ENCODE peak calls at places on chromosomes 3 and 15, in eight cellular contexts. P is upper lobe of right lung; C is effector memory CD8-positive, alpha-beta T cell; M is activated T-helper 1 cell treated with anti-CD3 and anti-CD28 coated beads, Interleukin-2, amount 50 U/mL, for 16 hours; X is body of pancreas; N is T47D; F is stimulated activated CD4-positive, alpha-beta T cell treated with anti-CD3 and anti-CD28 coated beads, Interleukin-1b, Interleukin-23, amount 100 ng/mL, for 1 hour; L is pons. T is an unnamed sample.

GRCh38 chr3:99647081-99647480 is 8.7 kb downstream of the COL8A1 start:
- DNase-seq in X (no peak), C (no peak), F (no peak), N (no peak), P (no peak), L (no peak), M (no peak), T (no peak)

GRCh38 chr15:57872281-57873010 is 165.9 kb downstream of the POLR2M start:
- DNase-seq in N (no peak), M (no peak), P (no peak), F (no peak), X (no peak), L (no peak), C (no peak), T (no peak)

GRCh38 chr3:123104550-123104949 is 37.7 kb downstream of the PDIA5 start:
- DNase-seq in M (no peak), N (no peak), X (no peak), F (no peak), C (no peak), L (no peak), P (no peak), T (no peak)

GRCh38 chr3:89266074-89266473 is 158.7 kb downstream of the EPHA3 start:
- DNase-seq in C (no peak), M (no peak), L (no peak), F (no peak), X (no peak), N (no peak), P (no peak), T (no peak)

GRCh38 chr15:47507221-47507985 is 209.9 kb upstream of the SEMA6D start:
- DNase-seq in F (no peak), N (no peak), C (no peak), X (no peak), L (no peak), P (no peak), M (no peak), T (no peak)

GRCh38 chr3:181279239-181279565 is 289.7 kb upstream of the DNAJC19 start:
- DNase-seq in N (no peak), P (no peak), F (no peak), C (no peak), M (no peak), X (no peak), L (peak), T (no peak)

GRCh38 chr3:14141144-14141543 is 16.3 kb downstream of the TMEM43 start:
- DNase-seq in P (no peak), F (no peak), L (no peak), N (no peak), C (no peak), X (no peak), M (no peak), T (peak)

GRCh38 chr3:66144792-66145733 is 75.7 kb upstream of the SLC25A26 start:
- DNase-seq in L (no peak), C (no peak), P (no peak), M (no peak), F (no peak), N (no peak), X (no peak), T (no peak)

GRCh38 chr3:154955907-154956533 is 124.1 kb upstream of the MME start:
- DNase-seq in L (no peak), C (no peak), M (no peak), P (no peak), X (no peak), F (no peak), N (no peak), T (peak)

GRCh38 chr3:135865085-135865484 is 100.4 kb upstream of the PPP2R3A start:
- DNase-seq in X (no peak), C (no peak), F (no peak), M (no peak), P (no peak), L (no peak), N (no peak), T (no peak)

GRCh38 chr3:110343376-110343775 is 728.2 kb upstream of the NECTIN3 start:
- DNase-seq in N (no peak), M (no peak), F (no peak), L (no peak), X (no peak), P (no peak), C (no peak), T (no peak)

GRCh38 chr3:64239841-64240240 is 14.6 kb upstream of the PRICKLE2 start:
- DNase-seq in C (no peak), F (no peak), L (no peak), N (no peak), M (no peak), P (no peak), X (no peak), T (no peak)

GRCh38 chr15:92843819-92844218 is 56.3 kb upstream of the CHD2 start:
- DNase-seq in C (no peak), F (no peak), N (no peak), X (no peak), M (no peak), L (no peak), P (no peak), T (no peak)

GRCh38 chr3:102265720-102266119 is 169.1 kb upstream of the ZPLD1 start:
- DNase-seq in M (no peak), P (no peak), C (no peak), L (no peak), N (no peak), X (no peak), F (no peak), T (no peak)

GRCh38 chr3:43632269-43632733 is 10.5 kb upstream of the ANO10 start:
- DNase-seq in N (no peak), P (no peak), X (no peak), L (no peak), C (no peak), F (no peak), M (no peak), T (no peak)

GRCh38 chr3:193630005-193630404 is 37.0 kb downstream of the OPA1 start:
- DNase-seq in P (no peak), F (no peak), M (no peak), L (no peak), X (no peak), C (no peak), N (no peak), T (no peak)

GRCh38 chr15:26323564-26323963 is 449.3 kb downstream of the GABRB3 start:
- DNase-seq in C (no peak), P (no peak), N (no peak), F (no peak), X (no peak), M (no peak), L (no peak), T (no peak)

GRCh38 chr3:51676102-51676640 is 5.1 kb downstream of the TEX264 start:
- DNase-seq in C (no peak), X (no peak), L (no peak), P (peak), N (no peak), F (no peak), M (no peak), T (no peak)

GRCh38 chr3:169072494-169072893 is 591.0 kb downstream of the MECOM start:
- DNase-seq in N (no peak), C (no peak), M (no peak), F (no peak), L (no peak), X (no peak), P (no peak), T (no peak)

GRCh38 chr3:128587391-128587790 is 63.2 kb downstream of the RPN1 start:
- DNase-seq in F (no peak), C (no peak), L (no peak), P (no peak), M (no peak), N (no peak), X (no peak), T (no peak)

T was measured in SW480.